ENCODE peak calls at places on chromosome 5, in ten cellular contexts. One of them, this sample, is unnamed.
A peak's percentile ranks its signal among the peaks of the same experiment; 100 is the strongest.

GRCh38 chr5:174617910-174618309 is 106.5 kb upstream of the MSX2 start:
- DNase-seq in pancreas: no peak
- DNase-seq in A549: no peak
- DNase-seq in H9: no peak
- DNase-seq in breast epithelium: no peak
- DNase-seq in PC-3: no peak
- DNase-seq in SJSA1: no peak
- DNase-seq in left lung: no peak
- DNase-seq in heart left ventricle: no peak
- DNase-seq in IMR-90: no peak
- DNase-seq in this sample: no peak

GRCh38 chr5:68237715-68238114 is 22.2 kb downstream of the PIK3R1 start:
- DNase-seq in IMR-90: no peak
- DNase-seq in pancreas: no peak
- DNase-seq in left lung: no peak
- DNase-seq in breast epithelium: no peak
- DNase-seq in heart left ventricle: no peak
- DNase-seq in A549: no peak
- DNase-seq in PC-3: no peak
- DNase-seq in SJSA1: no peak
- DNase-seq in H9: no peak
- DNase-seq in this sample: no peak

GRCh38 chr5:115578657-115579056 is 23.6 kb downstream of the TICAM2 start:
- DNase-seq in A549: no peak
- DNase-seq in pancreas: no peak
- DNase-seq in heart left ventricle: no peak
- DNase-seq in left lung: no peak
- DNase-seq in IMR-90: no peak
- DNase-seq in SJSA1: no peak
- DNase-seq in PC-3: no peak
- DNase-seq in breast epithelium: no peak
- DNase-seq in H9: no peak
- DNase-seq in this sample: no peak

GRCh38 chr5:40717281-40717680 is 37.6 kb downstream of the PTGER4 start:
- DNase-seq in heart left ventricle: no peak
- DNase-seq in left lung: no peak
- DNase-seq in IMR-90: peak; percentile 74
- DNase-seq in A549: peak; percentile 12
- DNase-seq in breast epithelium: no peak
- DNase-seq in H9: no peak
- DNase-seq in pancreas: no peak
- DNase-seq in SJSA1: no peak
- DNase-seq in PC-3: peak; percentile 57
- DNase-seq in this sample: no peak

GRCh38 chr5:172920447-172920849 is 38.8 kb upstream of the RPL26L1 start:
- DNase-seq in SJSA1: peak; percentile 70
- DNase-seq in pancreas: peak; percentile 63
- DNase-seq in heart left ventricle: no peak
- DNase-seq in IMR-90: peak; percentile 100
- DNase-seq in breast epithelium: no peak
- DNase-seq in left lung: no peak
- DNase-seq in A549: peak; percentile 97
- DNase-seq in H9: no peak
- DNase-seq in PC-3: peak; percentile 80
- DNase-seq in this sample: no peak

GRCh38 chr5:74252033-74252430 is 388.5 kb downstream of the ENC1 start:
- DNase-seq in SJSA1: no peak
- DNase-seq in breast epithelium: no peak
- DNase-seq in pancreas: no peak
- DNase-seq in H9: no peak
- DNase-seq in left lung: no peak
- DNase-seq in PC-3: no peak
- DNase-seq in IMR-90: no peak
- DNase-seq in heart left ventricle: no peak
- DNase-seq in A549: no peak
- DNase-seq in this sample: peak; percentile 44

GRCh38 chr5:59693492-59693891 is 200.0 kb downstream of the PDE4D start:
- DNase-seq in heart left ventricle: no peak
- DNase-seq in IMR-90: no peak
- DNase-seq in left lung: no peak
- DNase-seq in SJSA1: no peak
- DNase-seq in H9: no peak
- DNase-seq in A549: no peak
- DNase-seq in PC-3: no peak
- DNase-seq in pancreas: no peak
- DNase-seq in breast epithelium: no peak
- DNase-seq in this sample: no peak

GRCh38 chr5:72552041-72552557 is 44.9 kb upstream of the ZNF366 start:
- DNase-seq in heart left ventricle: no peak
- DNase-seq in IMR-90: peak; percentile 90
- DNase-seq in PC-3: peak; percentile 21
- DNase-seq in pancreas: no peak
- DNase-seq in left lung: no peak
- DNase-seq in breast epithelium: no peak
- DNase-seq in H9: no peak
- DNase-seq in A549: no peak
- DNase-seq in SJSA1: peak; percentile 72
- DNase-seq in this sample: no peak

GRCh38 chr5:154677921-154678320 is 77.3 kb upstream of the LARP1 start:
- DNase-seq in left lung: no peak
- DNase-seq in PC-3: no peak
- DNase-seq in SJSA1: no peak
- DNase-seq in IMR-90: peak; percentile 19
- DNase-seq in pancreas: no peak
- DNase-seq in A549: peak; percentile 11
- DNase-seq in heart left ventricle: no peak
- DNase-seq in breast epithelium: no peak
- DNase-seq in H9: no peak
- DNase-seq in this sample: no peak

GRCh38 chr5:143506881-143507552 is 103.5 kb upstream of the NR3C1 start:
- DNase-seq in A549: peak; percentile 96
- DNase-seq in pancreas: no peak
- DNase-seq in left lung: no peak
- DNase-seq in H9: no peak
- DNase-seq in IMR-90: peak; percentile 95
- DNase-seq in PC-3: peak; percentile 94
- DNase-seq in heart left ventricle: no peak
- DNase-seq in SJSA1: no peak
- DNase-seq in breast epithelium: no peak
- DNase-seq in this sample: no peak

GRCh38 chr5:73284196-73284795 is 111.3 kb downstream of the TMEM174 start:
- DNase-seq in H9: no peak
- DNase-seq in heart left ventricle: no peak
- DNase-seq in left lung: no peak
- DNase-seq in A549: no peak
- DNase-seq in PC-3: no peak
- DNase-seq in IMR-90: no peak
- DNase-seq in breast epithelium: no peak
- DNase-seq in pancreas: no peak
- DNase-seq in SJSA1: no peak
- DNase-seq in this sample: no peak

GRCh38 chr5:9156282-9156681 is 389.6 kb downstream of the SEMA5A start:
- DNase-seq in A549: peak; percentile 5
- DNase-seq in H9: peak; percentile 69
- DNase-seq in IMR-90: peak; percentile 83
- DNase-seq in heart left ventricle: peak; percentile 36
- DNase-seq in breast epithelium: no peak
- DNase-seq in left lung: no peak
- DNase-seq in pancreas: no peak
- DNase-seq in PC-3: peak; percentile 86
- DNase-seq in SJSA1: peak; percentile 77
- DNase-seq in this sample: no peak

GRCh38 chr5:78594946-78595921 is 53.3 kb downstream of the LHFPL2 start:
- DNase-seq in breast epithelium: peak; percentile 55
- DNase-seq in A549: peak; percentile 96
- DNase-seq in pancreas: no peak
- DNase-seq in SJSA1: peak; percentile 83
- DNase-seq in PC-3: peak; percentile 93
- DNase-seq in left lung: no peak
- DNase-seq in heart left ventricle: peak; percentile 51
- DNase-seq in H9: no peak
- DNase-seq in IMR-90: peak; percentile 100
- DNase-seq in this sample: peak; percentile 42

GRCh38 chr5:34957857-34958690 is 28.7 kb downstream of the DNAJC21 start:
- DNase-seq in IMR-90: peak; percentile 36
- DNase-seq in A549: peak; percentile 28
- DNase-seq in pancreas: no peak
- DNase-seq in breast epithelium: no peak
- DNase-seq in H9: no peak
- DNase-seq in SJSA1: no peak
- DNase-seq in heart left ventricle: no peak
- DNase-seq in left lung: no peak
- DNase-seq in PC-3: peak; percentile 56
- DNase-seq in this sample: no peak

GRCh38 chr5:36658016-36658415 is 51.6 kb downstream of the SLC1A3 start:
- DNase-seq in IMR-90: peak; percentile 10
- DNase-seq in SJSA1: no peak
- DNase-seq in left lung: no peak
- DNase-seq in pancreas: no peak
- DNase-seq in A549: no peak
- DNase-seq in H9: no peak
- DNase-seq in breast epithelium: no peak
- DNase-seq in PC-3: no peak
- DNase-seq in heart left ventricle: no peak
- DNase-seq in this sample: no peak

GRCh38 chr5:168843998-168844374 is 264.8 kb upstream of the PANK3 start:
- DNase-seq in PC-3: no peak
- DNase-seq in IMR-90: no peak
- DNase-seq in A549: no peak
- DNase-seq in pancreas: no peak
- DNase-seq in H9: no peak
- DNase-seq in heart left ventricle: no peak
- DNase-seq in breast epithelium: no peak
- DNase-seq in SJSA1: no peak
- DNase-seq in left lung: no peak
- DNase-seq in this sample: no peak

GRCh38 chr5:139390639-139391569 is 1.2 kb upstream of the MZB1 start:
- DNase-seq in breast epithelium: no peak
- DNase-seq in IMR-90: no peak
- DNase-seq in SJSA1: no peak
- DNase-seq in A549: no peak
- DNase-seq in PC-3: peak; percentile 44
- DNase-seq in pancreas: peak; percentile 29
- DNase-seq in H9: no peak
- DNase-seq in heart left ventricle: no peak
- DNase-seq in left lung: no peak
- DNase-seq in this sample: no peak

DNA sequence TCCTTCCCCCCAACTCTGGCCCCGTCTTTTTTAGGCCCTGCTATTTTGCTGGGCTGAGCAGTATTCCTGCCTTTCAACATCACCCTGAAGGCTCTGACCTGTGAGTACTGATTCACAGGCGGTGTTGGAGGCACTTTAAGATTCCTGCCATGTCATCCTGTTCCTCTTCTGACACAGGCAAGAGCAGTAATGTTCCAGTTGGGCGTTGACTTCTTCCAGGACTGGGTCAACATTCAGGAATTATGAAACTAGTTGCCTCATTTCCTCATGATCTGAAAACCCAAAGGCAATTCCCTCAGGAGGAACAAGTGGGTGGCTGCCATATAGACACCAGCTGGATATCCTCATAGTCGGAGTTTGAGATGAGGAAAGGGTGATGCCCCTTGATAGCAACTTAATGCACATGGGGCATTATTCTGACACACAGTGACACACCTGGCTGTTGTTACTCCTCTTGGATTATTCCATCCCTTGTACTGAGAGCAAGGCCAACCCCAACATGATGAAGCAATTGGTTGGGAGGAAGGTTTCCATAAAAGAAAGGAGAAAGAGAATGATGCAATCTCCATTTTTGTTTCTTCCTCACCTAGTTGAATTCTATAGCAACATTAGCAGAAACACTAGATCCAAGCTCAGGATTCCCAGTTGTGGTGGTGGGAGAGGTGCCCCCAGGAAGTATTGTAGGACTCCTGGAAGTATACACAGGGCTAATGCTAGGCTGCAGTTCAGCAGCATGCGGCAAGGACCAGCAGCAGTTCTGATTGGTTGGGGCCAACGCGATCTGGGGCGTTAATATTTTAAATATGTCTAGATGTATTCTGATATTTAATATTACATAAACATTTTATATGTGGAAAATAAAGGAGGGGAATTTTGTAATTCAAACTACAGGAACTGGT is 19.6 kb upstream of the GLRX start:
- DNase-seq in heart left ventricle: peak; percentile 54
- DNase-seq in pancreas: no peak
- DNase-seq in SJSA1: no peak
- DNase-seq in PC-3: no peak
- DNase-seq in breast epithelium: no peak
- DNase-seq in IMR-90: peak; percentile 71
- DNase-seq in left lung: no peak
- DNase-seq in H9: no peak
- DNase-seq in A549: peak; percentile 86
- DNase-seq in this sample: no peak
- H3K4me1 ChIP-seq in heart left ventricle: no peaks in the 10 kb centered on the region
- H3K4me1 ChIP-seq in pancreas: peaks cover 4% of the 10 kb centered on the region
- H3K4me1 ChIP-seq in SJSA1: peaks cover 9% of the 10 kb centered on the region
- H3K4me1 ChIP-seq in PC-3: peaks cover 7% of the 10 kb centered on the region
- H3K4me1 ChIP-seq in breast epithelium: no peaks in the 10 kb centered on the region
- H3K4me1 ChIP-seq in IMR-90: peaks cover 11% of the 10 kb centered on the region
- H3K4me1 ChIP-seq in left lung: peaks cover 64% of the 10 kb centered on the region
- H3K4me1 ChIP-seq in H9: no peaks in the 10 kb centered on the region
- H3K4me1 ChIP-seq in A549: peaks cover 46% of the 10 kb centered on the region
- H3K4me1 ChIP-seq in this sample: no peaks in the 10 kb centered on the region

GRCh38 chr5:43065384-43066230 is 25.5 kb upstream of the ANXA2R start:
- DNase-seq in heart left ventricle: peak; percentile 79
- DNase-seq in H9: no peak
- DNase-seq in breast epithelium: peak; percentile 63
- DNase-seq in IMR-90: peak; percentile 50
- DNase-seq in A549: peak; percentile 64
- DNase-seq in PC-3: peak; percentile 54
- DNase-seq in SJSA1: peak; percentile 71
- DNase-seq in left lung: peak; percentile 88
- DNase-seq in pancreas: no peak
- DNase-seq in this sample: peak; percentile 69
- H3K27ac ChIP-seq in heart left ventricle: peak overlapping the region; percentile 99
- H3K27ac ChIP-seq in H9: peak overlapping the region; percentile 48
- H3K27ac ChIP-seq in breast epithelium: peak overlapping the region; percentile 100
- H3K27ac ChIP-seq in IMR-90: peak overlapping the region; percentile 88
- H3K27ac ChIP-seq in A549: peak overlapping the region; percentile 92
- H3K27ac ChIP-seq in PC-3: peak overlapping the region; percentile 93
- H3K27ac ChIP-seq in SJSA1: peak overlapping the region; percentile 98
- H3K27ac ChIP-seq in left lung: peak overlapping the region; percentile 100
- H3K27ac ChIP-seq in pancreas: peak overlapping the region; percentile 100
- H3K27ac ChIP-seq in this sample: peak overlapping the region; percentile 95

GRCh38 chr5:17289681-17290619 is 72.5 kb downstream of the BASP1 start:
- DNase-seq in heart left ventricle: no peak
- DNase-seq in A549: no peak
- DNase-seq in H9: no peak
- DNase-seq in PC-3: no peak
- DNase-seq in left lung: no peak
- DNase-seq in breast epithelium: no peak
- DNase-seq in SJSA1: no peak
- DNase-seq in IMR-90: peak; percentile 75
- DNase-seq in pancreas: no peak
- DNase-seq in this sample: no peak
- H3K4me1 ChIP-seq in heart left ventricle: no peaks in the 10 kb centered on the region
- H3K4me1 ChIP-seq in A549: peaks cover 2% of the 10 kb centered on the region
- H3K4me1 ChIP-seq in H9: no peaks in the 10 kb centered on the region
- H3K4me1 ChIP-seq in PC-3: no peaks in the 10 kb centered on the region
- H3K4me1 ChIP-seq in left lung: no peaks in the 10 kb centered on the region
- H3K4me1 ChIP-seq in breast epithelium: no peaks in the 10 kb centered on the region
- H3K4me1 ChIP-seq in SJSA1: peaks cover 9% of the 10 kb centered on the region
- H3K4me1 ChIP-seq in IMR-90: peaks cover 4% of the 10 kb centered on the region
- H3K4me1 ChIP-seq in pancreas: no peaks in the 10 kb centered on the region
- H3K4me1 ChIP-seq in this sample: no peaks in the 10 kb centered on the region

GRCh38 chr5:45437746-45438145 is 258.4 kb downstream of the HCN1 start:
- DNase-seq in breast epithelium: no peak
- DNase-seq in H9: no peak
- DNase-seq in A549: no peak
- DNase-seq in left lung: no peak
- DNase-seq in heart left ventricle: no peak
- DNase-seq in SJSA1: no peak
- DNase-seq in PC-3: no peak
- DNase-seq in IMR-90: no peak
- DNase-seq in pancreas: no peak
- DNase-seq in this sample: no peak
- H3K27ac ChIP-seq in breast epithelium: no peak overlapping the region
- H3K27ac ChIP-seq in H9: no peak overlapping the region
- H3K27ac ChIP-seq in A549: no peak overlapping the region
- H3K27ac ChIP-seq in left lung: no peak overlapping the region
- H3K27ac ChIP-seq in heart left ventricle: no peak overlapping the region
- H3K27ac ChIP-seq in SJSA1: no peak overlapping the region
- H3K27ac ChIP-seq in PC-3: no peak overlapping the region
- H3K27ac ChIP-seq in IMR-90: no peak overlapping the region
- H3K27ac ChIP-seq in pancreas: no peak overlapping the region
- H3K27ac ChIP-seq in this sample: no peak overlapping the region